ENCODE peak calls at places on chromosomes 12 and 14, in six cellular contexts. T, N, X, H, S and I are unnamed samples.
A peak's percentile ranks its signal among the peaks of the same experiment; 100 is the strongest.

GRCh38 chr14:39581474-39581873 is 149.2 kb upstream of the FBXO33 start:
- ATAC-seq in T (no peak), H (no peak), S (no peak), X (no peak), N (no peak), I (no peak)

GRCh38 chr12:108643941-108644742 is 10.4 kb upstream of the SELPLG start:
- ATAC-seq in S (peak; percentile 22), T (peak; percentile 28), N (no peak), X (peak; percentile 53), H (no peak), I (no peak)

GRCh38 chr12:50132505-50133135 is 20.6 kb downstream of the COX14 start:
- ATAC-seq in X (no peak), T (no peak), S (no peak), H (no peak), N (no peak), I (no peak)

GRCh38 chr12:53324113-53324778 is 2.8 kb upstream of the AAAS start:
- ATAC-seq in S (no peak), N (peak; percentile 38), H (no peak), X (no peak), T (no peak), I (peak; percentile 70)

GRCh38 chr12:38588618-38589309 is 272.2 kb downstream of the ALG10B start:
- ATAC-seq in S (no peak), H (no peak), X (no peak), T (no peak), N (no peak), I (no peak)

GRCh38 chr14:31196839-31197477 is 10.6 kb downstream of the HECTD1 start:
- ATAC-seq in T (no peak), N (no peak), H (no peak), S (no peak), X (no peak), I (no peak)

GRCh38 chr12:128820723-128821432 is 2.9 kb downstream of the SLC15A4 start:
- ATAC-seq in N (no peak), X (peak; percentile 25), S (peak; percentile 30), H (no peak), T (peak; percentile 26), I (peak; percentile 81)

GRCh38 chr14:101293609-101294008 is 267.7 kb upstream of the DIO3 start:
- ATAC-seq in X (no peak), T (no peak), S (no peak), H (no peak), N (no peak), I (no peak)

GRCh38 chr14:80978403-80978802 is 23.0 kb downstream of the TSHR start:
- ATAC-seq in N (peak; percentile 74), X (no peak), H (no peak), T (no peak), S (no peak), I (no peak)

GRCh38 chr12:85504164-85504563 is 224.1 kb downstream of the ALX1 start:
- ATAC-seq in N (no peak), H (no peak), X (no peak), T (no peak), S (no peak), I (no peak)

GRCh38 chr14:103207404-103208072 is 84.3 kb downstream of the TNFAIP2 start:
- ATAC-seq in T (peak; percentile 29), S (peak; percentile 54), X (peak; percentile 63), N (no peak), H (peak; percentile 38), I (no peak)

GRCh38 chr14:35384386-35385041 is 20.0 kb downstream of the NFKBIA start:
- ATAC-seq in X (peak; percentile 82), H (peak; percentile 53), T (peak; percentile 45), N (no peak), S (peak; percentile 61), I (no peak)

GRCh38 chr12:11059041-11059440 is 3.1 kb downstream of the TAS2R46 start:
- ATAC-seq in T (no peak), H (no peak), S (peak; percentile 76), N (no peak), X (no peak), I (no peak)

GRCh38 chr12:20415013-20415412 is 46.7 kb downstream of the PDE3A start:
- ATAC-seq in H (no peak), N (no peak), X (no peak), S (peak; percentile 64), T (peak; percentile 42), I (no peak)

GRCh38 chr14:100534528-100535286 is 52.5 kb downstream of the BEGAIN start:
- ATAC-seq in S (no peak), X (no peak), T (no peak), N (no peak), H (no peak), I (no peak)